ENCODE peak calls at places on chromosome 9, in nine cellular contexts. X, V, T, D, E, K, S, Y and P are unnamed samples.

GRCh38 chr9:130912932-130913598 is 16.5 kb upstream of the QRFP start:
- DNase-seq in V (no peak), K (no peak), T (peak), Y (no peak), S (no peak), D (peak), X (peak), E (no peak), P (no peak)

GRCh38 chr9:135715056-135715595 is 13.1 kb downstream of the KCNT1 start:
- DNase-seq in E (no peak), V (no peak), Y (no peak), K (no peak), T (no peak), X (no peak), S (no peak), D (no peak), P (no peak)

GRCh38 chr9:87725900-87726709 is at the start of gene CTSL:
- DNase-seq in S (peak), D (peak), X (peak), V (peak), K (peak), E (peak), Y (peak), T (peak), P (peak)

GRCh38 chr9:99732715-99733114 is 89.0 kb upstream of the NR4A3 start:
- DNase-seq in D (no peak), V (no peak), X (no peak), S (no peak), Y (no peak), E (no peak), T (no peak), K (no peak), P (no peak)

GRCh38 chr9:110180713-110181434 is 27.1 kb downstream of the C9orf152 start:
- DNase-seq in S (no peak), X (peak), K (no peak), V (no peak), Y (peak), E (no peak), T (no peak), D (peak), P (no peak)

GRCh38 chr9:120104771-120105170 is 475.2 kb downstream of the CDK5RAP2 start:
- DNase-seq in E (no peak), X (no peak), D (no peak), K (no peak), T (no peak), V (no peak), S (no peak), Y (no peak), P (no peak)

GRCh38 chr9:437066-438015 is 222.7 kb downstream of the DOCK8 start:
- DNase-seq in E (no peak), Y (no peak), K (no peak), T (no peak), S (no peak), X (peak), V (no peak), D (peak), P (no peak)

GRCh38 chr9:114382951-114383865 is 4.6 kb downstream of the AKNA start:
- DNase-seq in Y (no peak), T (peak), V (no peak), S (peak), D (peak), E (peak), K (peak), X (peak), P (peak)

GRCh38 chr9:71758277-71758676 is 10.0 kb downstream of the CEMIP2 start:
- DNase-seq in X (no peak), V (no peak), D (no peak), K (peak), E (no peak), T (no peak), Y (no peak), S (no peak), P (no peak)

GRCh38 chr9:101477736-101478135 is 42.2 kb upstream of the ALDOB start:
- DNase-seq in K (no peak), D (no peak), S (no peak), T (no peak), E (no peak), Y (no peak), V (no peak), X (peak), P (no peak)

GRCh38 chr9:122040573-122041242 is 52.4 kb downstream of the TTLL11 start:
- DNase-seq in Y (no peak), S (no peak), V (no peak), X (no peak), T (no peak), E (no peak), K (no peak), D (no peak), P (no peak)

GRCh38 chr9:121935744-121936143 is 157.4 kb downstream of the TTLL11 start:
- DNase-seq in Y (no peak), V (peak), D (no peak), E (no peak), T (no peak), K (peak), X (no peak), S (no peak), P (no peak)

GRCh38 chr9:21873540-21874221 is 71.2 kb downstream of the MTAP start:
- DNase-seq in S (no peak), Y (no peak), X (peak), T (no peak), V (no peak), D (no peak), K (no peak), E (no peak), P (no peak)

GRCh38 chr9:129954868-129955550 is 88.0 kb downstream of the FNBP1 start:
- DNase-seq in X (peak), V (no peak), T (no peak), E (no peak), Y (no peak), K (no peak), S (no peak), D (peak), P (no peak)

GRCh38 chr9:70959366-70959765 is 162.1 kb downstream of the TRPM3 start:
- DNase-seq in T (no peak), X (no peak), D (no peak), E (no peak), K (no peak), Y (no peak), S (no peak), V (no peak), P (no peak)

GRCh38 chr9:11946521-11946920 is 746.7 kb upstream of the TYRP1 start:
- DNase-seq in K (no peak), T (no peak), S (no peak), E (no peak), Y (no peak), V (no peak), D (peak), X (no peak), P (no peak)

GRCh38 chr9:115170674-115171073 is 52.7 kb upstream of the TNC start:
- DNase-seq in Y (no peak), D (peak), K (no peak), V (no peak), S (no peak), X (peak), T (no peak), E (no peak), P (no peak)

GRCh38 chr9:119370816-119371215 is 1.6 kb upstream of the BRINP1 start:
- DNase-seq in T (peak), S (peak), Y (peak), V (peak), X (peak), K (peak), E (no peak), D (peak), P (no peak)

GRCh38 chr9:131585375-131585774 is 40.1 kb downstream of the PRRT1B start:
- DNase-seq in Y (no peak), S (peak), V (no peak), E (peak), X (peak), T (no peak), D (no peak), K (no peak), P (no peak)

GRCh38 chr9:125203259-125203658 is 2.9 kb downstream of the RABEPK start:
- DNase-seq in T (no peak), Y (peak), K (no peak), V (no peak), E (no peak), S (no peak), X (peak), D (no peak), P (no peak)

GRCh38 chr9:37675661-37676060 is 24.9 kb downstream of the FRMPD1 start:
- DNase-seq in T (no peak), S (no peak), E (no peak), K (no peak), D (no peak), Y (no peak), X (no peak), V (no peak), P (no peak)

GRCh38 chr9:135070964-135071735 is 16.3 kb upstream of the OLFM1 start:
- DNase-seq in D (no peak), X (no peak), T (no peak), V (no peak), Y (no peak), E (no peak), S (no peak), K (no peak), P (no peak)

GRCh38 chr9:92934321-92934720 is 13.0 kb upstream of the FGD3 start:
- DNase-seq in Y (no peak), K (no peak), V (no peak), E (no peak), D (no peak), S (no peak), X (no peak), T (no peak), P (no peak)

GRCh38 chr9:5428794-5429528 is 8.8 kb downstream of the PLGRKT start:
- DNase-seq in D (no peak), E (no peak), X (no peak), T (no peak), K (no peak), Y (no peak), V (no peak), S (no peak), P (no peak)

GRCh38 chr9:87887661-87888480 is 5.2 kb downstream of the SPATA31E1 start:
- DNase-seq in E (no peak), K (no peak), S (no peak), V (no peak), X (no peak), T (no peak), D (no peak), Y (no peak), P (no peak)

GRCh38 chr9:36963356-36963755 is 70.7 kb downstream of the PAX5 start:
- DNase-seq in X (no peak), S (no peak), V (no peak), Y (no peak), T (no peak), E (no peak), D (no peak), K (no peak), P (no peak)

GRCh38 chr9:10354591-10354990 is 258.2 kb downstream of the PTPRD start:
- DNase-seq in K (no peak), E (no peak), S (no peak), D (no peak), V (no peak), Y (no peak), T (no peak), X (no peak), P (no peak)

GRCh38 chr9:2116073-2116472 is 100.9 kb downstream of the SMARCA2 start:
- DNase-seq in E (no peak), Y (peak), X (no peak), K (peak), T (no peak), S (no peak), V (peak), D (peak), P (no peak)

GRCh38 chr9:19748278-19749126 is 40.3 kb downstream of the SLC24A2 start:
- DNase-seq in E (no peak), S (peak), T (no peak), X (no peak), K (no peak), D (no peak), V (no peak), Y (no peak), P (no peak)

GRCh38 chr9:354453-354852 is 139.8 kb downstream of the DOCK8 start:
- DNase-seq in E (no peak), X (no peak), Y (no peak), D (no peak), T (no peak), V (no peak), K (no peak), S (no peak), P (no peak)

GRCh38 chr9:68653141-68653595 is 51.9 kb upstream of the PIP5K1B start:
- DNase-seq in E (no peak), S (no peak), D (no peak), Y (no peak), X (no peak), T (no peak), K (no peak), V (no peak), P (peak)

GRCh38 chr9:114488398-114489129 is 16.7 kb downstream of the WHRN start:
- DNase-seq in E (no peak), Y (no peak), T (no peak), D (no peak), X (no peak), K (no peak), S (no peak), V (no peak), P (no peak)

GRCh38 chr9:38339496-38339895 is 53.0 kb upstream of the ALDH1B1 start:
- DNase-seq in S (no peak), D (peak), K (no peak), V (no peak), Y (no peak), E (no peak), T (no peak), X (peak), P (no peak)

GRCh38 chr9:120841930-120842684 is 615 bp downstream of the PSMD5 start:
- DNase-seq in V (no peak), D (peak), S (no peak), Y (no peak), K (no peak), T (peak), E (no peak), X (peak), P (no peak)

GRCh38 chr9:5554254-5554653 is 43.9 kb downstream of the PDCD1LG2 start:
- DNase-seq in V (no peak), X (peak), T (no peak), S (no peak), K (no peak), E (no peak), Y (no peak), D (no peak), P (no peak)

GRCh38 chr9:2085719-2086515 is 70.8 kb downstream of the SMARCA2 start:
- DNase-seq in X (peak), V (no peak), D (peak), S (no peak), Y (no peak), K (no peak), T (no peak), E (no peak), P (no peak)

GRCh38 chr9:72633966-72634365 is 112.6 kb downstream of the TMC1 start:
- DNase-seq in K (no peak), T (no peak), E (no peak), X (peak), D (peak), Y (no peak), S (no peak), V (no peak), P (peak)

GRCh38 chr9:33329996-33330395 is 39.7 kb downstream of the NFX1 start:
- DNase-seq in Y (no peak), V (no peak), X (peak), K (no peak), T (no peak), S (no peak), E (no peak), D (peak), P (no peak)

GRCh38 chr9:77276799-77277198 is 99.5 kb downstream of the VPS13A start:
- DNase-seq in E (no peak), K (no peak), S (no peak), X (no peak), T (no peak), Y (no peak), V (no peak), D (no peak), P (no peak)